ENCODE peak calls at places on chromosomes 16 and 17, in four cellular contexts. One of them, this sample, is unnamed.

GRCh38 chr16:67667817-67668494 is 1.3 kb downstream of the C16orf86 start:
- DNase-seq in Calu3: peak; percentile 93
- DNase-seq in HS-5: peak; percentile 45
- DNase-seq in mesenteric fat pad: no peak
- DNase-seq in this sample: peak; percentile 84

GRCh38 chr17:66942453-66943264 is 21.8 kb upstream of the CACNG4 start:
- DNase-seq in Calu3: no peak
- DNase-seq in HS-5: no peak
- DNase-seq in mesenteric fat pad: no peak
- DNase-seq in this sample: no peak

GRCh38 chr17:6862122-6862521 is 30.6 kb upstream of the TEKT1 start:
- DNase-seq in Calu3: no peak
- DNase-seq in HS-5: no peak
- DNase-seq in mesenteric fat pad: no peak
- DNase-seq in this sample: no peak

GRCh38 chr16:15829460-15829859 is 27.4 kb downstream of the MYH11 start:
- DNase-seq in Calu3: no peak
- DNase-seq in HS-5: no peak
- DNase-seq in mesenteric fat pad: no peak
- DNase-seq in this sample: no peak

GRCh38 chr17:72592242-72592966 is 471.6 kb downstream of the SOX9 start:
- DNase-seq in Calu3: peak; percentile 74
- DNase-seq in HS-5: no peak
- DNase-seq in mesenteric fat pad: peak; percentile 91
- DNase-seq in this sample: no peak

GRCh38 chr16:4265676-4266075 is 7.1 kb downstream of the TFAP4 start:
- DNase-seq in Calu3: no peak
- DNase-seq in HS-5: no peak
- DNase-seq in mesenteric fat pad: no peak
- DNase-seq in this sample: no peak

GRCh38 chr17:13074026-13074425 is 56.2 kb upstream of the ELAC2 start:
- DNase-seq in Calu3: no peak
- DNase-seq in HS-5: peak; percentile 52
- DNase-seq in mesenteric fat pad: no peak
- DNase-seq in this sample: no peak

GRCh38 chr16:30184430-30185140 is 1.2 kb downstream of the CORO1A start:
- DNase-seq in Calu3: no peak
- DNase-seq in HS-5: no peak
- DNase-seq in mesenteric fat pad: no peak
- DNase-seq in this sample: no peak

GRCh38 chr16:52629296-52629695 is 82.4 kb upstream of the TOX3 start:
- DNase-seq in Calu3: no peak
- DNase-seq in HS-5: no peak
- DNase-seq in mesenteric fat pad: no peak
- DNase-seq in this sample: no peak

GRCh38 chr17:15963670-15964110 is 18.8 kb downstream of the ADORA2B start:
- DNase-seq in Calu3: no peak
- DNase-seq in HS-5: no peak
- DNase-seq in mesenteric fat pad: no peak
- DNase-seq in this sample: peak; percentile 99

GRCh38 chr16:30121741-30122620 is 1.0 kb downstream of the MAPK3 start:
- DNase-seq in Calu3: no peak
- DNase-seq in HS-5: no peak
- DNase-seq in mesenteric fat pad: no peak
- DNase-seq in this sample: no peak